ENCODE peak calls at places on chromosomes 13 and 19, in seven cellular contexts. R is H1, F is IMR-90, U is neuronal stem cell, W is trophoblast cell, Q is mesenchymal stem cell, L is H9. J is an unnamed sample.

GRCh38 chr19:29686285-29686805 is 21.1 kb downstream of the PLEKHF1 start:
- DNase-seq in Q (no peak), U (no peak), W (no peak), R (no peak), F (no peak), L (no peak), J (no peak)

GRCh38 chr19:54136864-54137113 is 773 bp upstream of the CNOT3 start:
- DNase-seq in Q (no peak), U (no peak), R (no peak), W (no peak), L (no peak), F (no peak), J (no peak)

GRCh38 chr13:64529874-64530485 is 2700.2 kb downstream of the PCDH9 start:
- DNase-seq in W (peak; percentile 40), F (no peak), R (peak; percentile 52), U (no peak), L (peak; percentile 40), Q (peak; percentile 7), J (peak; percentile 55)

GRCh38 chr19:12873891-12874745 is 7.1 kb downstream of the DNASE2 start:
- DNase-seq in Q (no peak), W (no peak), U (no peak), F (no peak), L (no peak), R (no peak), J (no peak)

GRCh38 chr13:113518080-113518803 is 27.7 kb upstream of the DCUN1D2 start:
- DNase-seq in F (no peak), W (no peak), L (no peak), Q (no peak), R (no peak), U (no peak), J (no peak)

GRCh38 chr13:27774169-27774568 is 18.1 kb upstream of the GSX1 start:
- DNase-seq in R (no peak), Q (no peak), F (no peak), L (no peak), W (no peak), U (no peak), J (no peak)

GRCh38 chr13:28819748-28820098 is 416 bp upstream of the MTUS2 start:
- DNase-seq in L (peak; percentile 81), R (peak; percentile 92), Q (peak; percentile 49), U (peak; percentile 78), W (peak; percentile 69), F (peak; percentile 32), J (peak; percentile 77)

GRCh38 chr13:111380431-111380830 is 60.0 kb downstream of the TEX29 start:
- DNase-seq in U (no peak), R (no peak), Q (no peak), L (peak; percentile 4), F (no peak), W (no peak), J (no peak)

GRCh38 chr13:30409911-30410704 is 12.2 kb upstream of the UBE2L5 start:
- DNase-seq in R (no peak), U (no peak), W (peak; percentile 34), L (no peak), F (peak; percentile 85), Q (peak; percentile 85), J (peak; percentile 13)

GRCh38 chr13:100721885-100722512 is 47.4 kb upstream of the TMTC4 start:
- DNase-seq in Q (peak; percentile 53), W (peak; percentile 79), R (peak; percentile 82), F (peak; percentile 50), L (peak; percentile 56), U (peak; percentile 51), J (peak; percentile 61)

GRCh38 chr19:4717966-4718701 is 5.5 kb downstream of the DPP9 start:
- DNase-seq in L (no peak), W (no peak), Q (no peak), R (no peak), U (no peak), F (no peak), J (no peak)

GRCh38 chr19:5337886-5338595 is 2.6 kb downstream of the PTPRS start:
- DNase-seq in L (no peak), U (no peak), W (no peak), R (no peak), F (no peak), Q (no peak), J (no peak)

GRCh38 chr13:114053026-114053425 is 79.2 kb upstream of the C13orf46 start:
- DNase-seq in L (no peak), Q (peak; percentile 85), U (no peak), R (no peak), W (no peak), F (peak; percentile 79), J (no peak)

GRCh38 chr19:6862673-6863078 is 24.7 kb upstream of the ADGRE1 start:
- DNase-seq in F (peak; percentile 69), Q (peak; percentile 62), L (peak; percentile 93), R (peak; percentile 88), U (peak; percentile 63), W (peak; percentile 96), J (peak; percentile 92)

GRCh38 chr19:11538232-11539036 is at the start of gene CNN1:
- DNase-seq in R (peak; percentile 83), Q (peak; percentile 94), F (peak; percentile 90), L (peak; percentile 88), W (no peak), U (no peak), J (peak; percentile 98)

GRCh38 chr13:48334534-48335127 is 31.1 kb downstream of the RB1 start:
- DNase-seq in F (peak; percentile 45), Q (peak; percentile 49), U (no peak), L (no peak), R (no peak), W (peak; percentile 65), J (peak; percentile 42)

GRCh38 chr13:113879017-113879416 is 15.1 kb upstream of the GAS6 start:
- DNase-seq in U (no peak), W (no peak), Q (no peak), L (no peak), F (no peak), R (no peak), J (no peak)

GRCh38 chr19:3029070-3029923 is at the start of gene TLE2:
- DNase-seq in Q (no peak), R (no peak), W (peak; percentile 34), U (no peak), L (no peak), F (no peak), J (no peak)

GRCh38 chr13:34941835-34942731 is at the start of gene NBEA:
- DNase-seq in W (peak; percentile 33), R (peak; percentile 98), Q (peak; percentile 71), F (peak; percentile 38), L (peak; percentile 85), U (peak; percentile 85), J (peak; percentile 84)

GRCh38 chr13:95267662-95268369 is 33.4 kb downstream of the ABCC4 start:
- DNase-seq in U (no peak), W (no peak), F (peak; percentile 96), Q (peak; percentile 99), R (no peak), L (no peak), J (peak; percentile 11)

GRCh38 chr13:95112883-95113282 is 188.4 kb downstream of the ABCC4 start:
- DNase-seq in Q (no peak), F (no peak), U (no peak), L (no peak), W (no peak), R (no peak), J (no peak)

DNA sequence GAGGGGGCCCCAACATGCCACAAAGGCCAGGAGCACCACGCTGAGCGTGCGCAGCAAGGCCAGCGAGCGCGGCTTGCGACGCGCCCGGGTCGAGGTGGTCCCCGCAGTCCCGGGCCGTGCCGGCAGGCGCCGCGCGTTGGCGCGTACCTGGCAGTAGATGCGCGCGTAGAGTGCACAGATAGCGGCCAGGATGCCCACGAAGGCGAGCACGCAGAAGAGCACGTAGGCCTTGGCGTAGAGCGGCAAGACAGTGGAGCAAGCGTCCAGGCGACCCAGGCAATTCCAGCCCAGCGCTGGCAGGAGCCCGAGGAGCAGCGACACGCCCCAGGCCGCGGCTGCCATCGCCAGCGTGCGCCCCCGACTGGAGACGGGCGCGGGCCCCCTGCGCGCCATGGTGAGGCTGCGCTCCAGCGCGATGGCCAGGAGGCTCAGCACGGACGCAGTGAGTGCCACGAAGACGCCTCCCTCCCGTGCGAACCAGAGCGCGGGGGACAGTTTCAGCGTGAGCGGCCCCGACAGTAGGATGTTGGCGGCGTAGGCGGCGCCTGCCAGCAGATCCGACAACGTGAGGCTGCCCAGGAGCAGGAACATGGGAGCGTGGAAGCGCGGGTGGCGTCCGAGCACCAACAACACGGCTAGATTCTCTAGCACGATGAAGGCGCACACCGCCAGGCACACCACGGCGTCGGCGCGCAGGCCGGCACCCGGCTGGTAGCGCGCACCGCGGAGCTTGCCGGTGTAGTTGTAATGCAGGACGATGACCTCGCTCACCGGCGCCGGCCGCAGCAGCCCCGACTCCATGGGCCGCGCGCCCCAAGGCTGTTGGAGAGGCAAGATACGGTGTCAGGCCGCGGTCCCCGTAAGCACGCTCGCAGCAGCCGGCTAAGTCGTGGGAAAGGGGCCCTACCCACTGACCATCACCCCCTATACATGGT is 2.8 kb downstream of the S1PR5 start:
- DNase-seq in R (peak; percentile 48), L (peak; percentile 78), W (peak; percentile 27), Q (no peak), U (no peak), F (no peak), J (no peak)
- H2BK5ac ChIP-seq in R (no peak overlapping the region), L (no peak overlapping the region), W (no peak overlapping the region), Q (no peak overlapping the region), U (no peak overlapping the region), F (no peak overlapping the region), J (no peak overlapping the region)

GRCh38 chr19:47589824-47590223 is 16.9 kb upstream of the ZNF541 start:
- DNase-seq in F (no peak), U (no peak), R (no peak), Q (no peak), W (no peak), L (no peak), J (no peak)

GRCh38 chr19:47582320-47582909 is 9.5 kb upstream of the ZNF541 start:
- DNase-seq in U (no peak), W (no peak), R (no peak), F (peak; percentile 85), L (no peak), Q (peak; percentile 78), J (no peak)

GRCh38 chr19:47581605-47582319 is 8.8 kb upstream of the ZNF541 start:
- DNase-seq in F (no peak), Q (no peak), R (no peak), U (no peak), W (no peak), L (no peak), J (no peak)

GRCh38 chr19:47587295-47587694 is 14.3 kb upstream of the ZNF541 start:
- DNase-seq in R (no peak), F (peak; percentile 51), Q (no peak), L (no peak), U (no peak), W (peak; percentile 92), J (peak; percentile 60)
- H2BK5ac ChIP-seq in R (no peak overlapping the region), F (no peak overlapping the region), Q (no peak overlapping the region), L (no peak overlapping the region), U (no peak overlapping the region), W (no peak overlapping the region), J (no peak overlapping the region)

GRCh38 chr13:73018336-73018735 is 40.5 kb upstream of the KLF5 start:
- DNase-seq in Q (no peak), L (no peak), W (peak; percentile 58), R (no peak), F (peak; percentile 50), U (no peak), J (no peak)
- H2BK5ac ChIP-seq in Q (no peak overlapping the region), L (no peak overlapping the region), W (no peak overlapping the region), R (no peak overlapping the region), F (no peak overlapping the region), U (no peak overlapping the region), J (no peak overlapping the region)

GRCh38 chr13:49980266-49980665 is 16.6 kb upstream of the TRIM13 start:
- DNase-seq in W (no peak), Q (no peak), L (no peak), R (no peak), F (no peak), U (no peak), J (no peak)

GRCh38 chr13:49986471-49986870 is 10.4 kb upstream of the TRIM13 start:
- DNase-seq in F (no peak), R (no peak), W (no peak), Q (no peak), L (no peak), U (no peak), J (no peak)

GRCh38 chr13:49985129-49985528 is 11.7 kb upstream of the TRIM13 start:
- DNase-seq in Q (no peak), U (no peak), W (peak; percentile 50), R (no peak), F (no peak), L (no peak), J (no peak)
- H2BK5ac ChIP-seq in Q (no peak overlapping the region), U (no peak overlapping the region), W (no peak overlapping the region), R (no peak overlapping the region), F (no peak overlapping the region), L (no peak overlapping the region), J (no peak overlapping the region)

J was measured in mesendoderm.